ENCODE peak calls at places on chromosomes 4 and X, in eight cellular contexts. V is mucosa of gallbladder; B is SW 1271; P is neural crest cell; F is lower leg skin; G is progenitor cell of endocrine pancreas; K is HCEC 1CT; E is CD4-positive, alpha-beta memory T cell. Y is an unnamed sample.
A peak's percentile ranks its signal among the peaks of the same experiment; 100 is the strongest.

GRCh38 chrX:10033360-10034007 is 66.3 kb downstream of the CLDN34 start:
- DNase-seq in V (no peak), B (no peak), P (no peak), F (no peak), G (no peak), K (no peak), E (no peak), Y (no peak)

GRCh38 chr4:72390409-72390808 is 178.6 kb downstream of the ADAMTS3 start:
- DNase-seq in V (no peak), B (no peak), P (no peak), F (no peak), G (no peak), K (no peak), E (no peak), Y (no peak)

GRCh38 chr4:113050361-113050760 is 908 bp downstream of the ANK2 start:
- DNase-seq in V (no peak), B (no peak), P (no peak), F (no peak), G (no peak), K (no peak), E (no peak), Y (no peak)

GRCh38 chr4:183838987-183839712 is 66.0 kb upstream of the STOX2 start:
- DNase-seq in V (peak; percentile 20), B (no peak), P (no peak), F (no peak), G (no peak), K (no peak), E (no peak), Y (no peak)

GRCh38 chrX:43278440-43278839 is 377.7 kb upstream of the MAOA start:
- DNase-seq in V (no peak), B (no peak), P (no peak), F (no peak), G (no peak), K (no peak), E (no peak), Y (no peak)

GRCh38 chr4:181548873-181549541 is 694.2 kb upstream of the TENM3 start:
- DNase-seq in V (no peak), B (peak; percentile 5), P (no peak), F (no peak), G (no peak), K (peak; percentile 83), E (no peak), Y (no peak)

GRCh38 chrX:136176399-136176825 is 29.1 kb downstream of the FHL1 start:
- DNase-seq in V (no peak), B (peak; percentile 16), P (no peak), F (no peak), G (no peak), K (peak; percentile 87), E (no peak), Y (no peak)

GRCh38 chrX:109856974-109857373 is 123.9 kb upstream of the ACSL4 start:
- DNase-seq in V (no peak), B (no peak), P (no peak), F (no peak), G (no peak), K (peak; percentile 45), E (peak; percentile 35), Y (no peak)

GRCh38 chr4:48902266-48902665 is 4.3 kb downstream of the OCIAD2 start:
- DNase-seq in V (no peak), B (no peak), P (no peak), F (no peak), G (no peak), K (peak; percentile 12), E (no peak), Y (peak; percentile 58)

GRCh38 chr4:24743931-24744330 is 51.4 kb upstream of the SOD3 start:
- DNase-seq in V (peak; percentile 49), B (no peak), P (no peak), F (no peak), G (no peak), K (no peak), E (no peak), Y (no peak)

GRCh38 chr4:174437324-174437723 is 85.0 kb downstream of the HPGD start:
- DNase-seq in V (no peak), B (no peak), P (no peak), F (no peak), G (no peak), K (peak; percentile 76), E (no peak), Y (no peak)

GRCh38 chrX:526295-527224 is 104.0 kb upstream of the SHOX start:
- DNase-seq in V (no peak), B (no peak), P (no peak), F (no peak), G (no peak), K (no peak), E (peak; percentile 5), Y (no peak)

GRCh38 chrX:46325312-46325877 is 219.8 kb downstream of the ZNF674 start:
- DNase-seq in V (peak; percentile 29), B (peak; percentile 31), P (no peak), F (no peak), G (no peak), K (no peak), E (no peak), Y (no peak)

GRCh38 chrX:10833299-10834169 is 213.1 kb upstream of the MID1 start:
- DNase-seq in V (peak; percentile 26), B (no peak), P (peak; percentile 2), F (peak; percentile 13), G (peak; percentile 15), K (no peak), E (no peak), Y (peak; percentile 73)

GRCh38 chr4:161189286-161190134 is 974.3 kb downstream of the FSTL5 start:
- DNase-seq in V (no peak), B (no peak), P (no peak), F (no peak), G (no peak), K (no peak), E (no peak), Y (no peak)

GRCh38 chr4:45484740-45485139 is 639.1 kb downstream of the GABRG1 start:
- DNase-seq in V (no peak), B (no peak), P (no peak), F (no peak), G (no peak), K (no peak), E (no peak), Y (no peak)

GRCh38 chr4:81923140-81923539 is 450.7 kb downstream of the HNRNPD start:
- DNase-seq in V (no peak), B (no peak), P (no peak), F (no peak), G (no peak), K (no peak), E (no peak), Y (no peak)

GRCh38 chr4:89363156-89363555 is 55.6 kb upstream of the GPRIN3 start:
- DNase-seq in V (no peak), B (no peak), P (no peak), F (no peak), G (no peak), K (no peak), E (no peak), Y (no peak)

GRCh38 chrX:120753413-120754251 is 122.0 kb downstream of the CT47B1 start:
- DNase-seq in V (no peak), B (no peak), P (no peak), F (no peak), G (no peak), K (no peak), E (no peak), Y (no peak)

GRCh38 chr4:123746981-123747380 is 350.4 kb downstream of the SPRY1 start:
- DNase-seq in V (no peak), B (no peak), P (no peak), F (no peak), G (no peak), K (no peak), E (no peak), Y (no peak)

GRCh38 chrX:96590403-96590802 is 94.2 kb upstream of the DIAPH2 start:
- DNase-seq in V (no peak), B (no peak), P (no peak), F (no peak), G (no peak), K (no peak), E (no peak), Y (no peak)

Y was measured in left colon.